ENCODE peak calls at places on chromosome 14, in five cellular contexts. N is adrenal gland, E is EL, D is pancreas, J is ACHN. Z is an unnamed sample.

GRCh38 chr14:80310950-80311349 is 99.6 kb upstream of the DIO2 start:
- DNase-seq in J (no peak), N (no peak), E (peak; percentile 48), D (no peak), Z (peak; percentile 21)

GRCh38 chr14:91308337-91308736 is 63.8 kb upstream of the GPR68 start:
- DNase-seq in D (no peak), N (no peak), E (no peak), J (no peak), Z (no peak)

GRCh38 chr14:85175556-85175955 is 354.4 kb upstream of the FLRT2 start:
- DNase-seq in J (no peak), D (no peak), E (peak; percentile 5), N (no peak), Z (no peak)

GRCh38 chr14:104724981-104725771 is 1.1 kb downstream of the ADSS1 start:
- DNase-seq in D (no peak), N (peak; percentile 37), E (peak; percentile 45), J (peak; percentile 39), Z (peak; percentile 70)

GRCh38 chr14:94165744-94166143 is 8.4 kb upstream of the PPP4R4 start:
- DNase-seq in N (no peak), E (no peak), D (no peak), J (no peak), Z (no peak)

GRCh38 chr14:100278702-100279101 is 27.5 kb downstream of the SLC25A29 start:
- DNase-seq in N (no peak), J (peak; percentile 23), E (peak; percentile 71), D (no peak), Z (peak; percentile 77)

GRCh38 chr14:52950898-52951729 is at the start of gene FERMT2:
- DNase-seq in E (peak; percentile 92), J (peak; percentile 87), D (peak; percentile 93), N (peak; percentile 85), Z (peak; percentile 96)

GRCh38 chr14:59454131-59454530 is 11.0 kb downstream of the GPR135 start:
- DNase-seq in D (no peak), N (peak; percentile 70), J (peak; percentile 54), E (peak; percentile 92), Z (peak; percentile 78)

GRCh38 chr14:40762685-40763084 is 844.0 kb upstream of the LRFN5 start:
- DNase-seq in E (no peak), D (no peak), N (no peak), J (no peak), Z (no peak)

GRCh38 chr14:64763801-64764511 is 59.7 kb downstream of the PLEKHG3 start:
- DNase-seq in E (peak; percentile 59), J (no peak), D (peak; percentile 67), N (peak; percentile 37), Z (peak; percentile 78)

GRCh38 chr14:64707661-64708060 is 3.4 kb downstream of the PLEKHG3 start:
- DNase-seq in E (peak; percentile 81), N (no peak), J (peak; percentile 72), D (no peak), Z (peak; percentile 93)

GRCh38 chr14:21227981-21228380 is 41.3 kb downstream of the HNRNPC start:
- DNase-seq in J (peak; percentile 84), D (no peak), E (no peak), N (no peak), Z (no peak)

GRCh38 chr14:50347521-50347920 is 35.4 kb downstream of the DMAC2L start:
- DNase-seq in N (no peak), E (peak; percentile 71), D (no peak), J (peak; percentile 32), Z (peak; percentile 30)

GRCh38 chr14:106276326-106277267 is 750.2 kb downstream of the TMEM121 start:
- DNase-seq in N (no peak), J (no peak), D (no peak), E (no peak), Z (no peak)

GRCh38 chr14:100616854-100617714 is 29.9 kb upstream of the BEGAIN start:
- DNase-seq in N (peak; percentile 16), E (no peak), D (no peak), J (no peak), Z (no peak)

GRCh38 chr14:100159865-100160533 is 554 bp upstream of the DEGS2 start:
- DNase-seq in D (no peak), N (no peak), J (no peak), E (no peak), Z (no peak)

GRCh38 chr14:100159107-100159864 is at the start of gene DEGS2:
- DNase-seq in E (no peak), J (no peak), D (peak; percentile 91), N (no peak), Z (no peak)

GRCh38 chr14:101004954-101005353 is 101.4 kb upstream of the RTL1 start:
- DNase-seq in N (no peak), D (no peak), E (no peak), J (no peak), Z (peak; percentile 52)

GRCh38 chr14:67532998-67533753 is at the start of gene PLEKHH1:
- DNase-seq in J (peak; percentile 82), D (peak; percentile 95), N (peak; percentile 87), E (peak; percentile 84), Z (peak; percentile 91)

GRCh38 chr14:26841920-26842741 is 244.3 kb upstream of the NOVA1 start:
- DNase-seq in E (no peak), N (peak; percentile 63), D (no peak), J (peak; percentile 86), Z (peak; percentile 88)

GRCh38 chr14:24403294-24404013 is 4.7 kb downstream of the NYNRIN start:
- DNase-seq in J (no peak), E (peak; percentile 75), D (no peak), N (no peak), Z (no peak)

GRCh38 chr14:100398044-100398443 is 74.9 kb downstream of the SLC25A47 start:
- DNase-seq in D (no peak), N (no peak), E (no peak), J (peak; percentile 14), Z (no peak)

GRCh38 chr14:69464379-69464778 is 20.1 kb upstream of the PLEKHD1 start:
- DNase-seq in E (no peak), D (no peak), J (no peak), N (no peak), Z (peak; percentile 38)

GRCh38 chr14:90664911-90665695 is 151.1 kb downstream of the TTC7B start:
- DNase-seq in D (no peak), E (no peak), N (no peak), J (no peak), Z (no peak)

GRCh38 chr14:34003691-34004090 is 52.8 kb upstream of the EGLN3 start:
- DNase-seq in J (no peak), D (no peak), N (no peak), E (no peak), Z (no peak)

GRCh38 chr14:25953532-25954144 is 644.2 kb downstream of the NOVA1 start:
- DNase-seq in D (no peak), J (no peak), E (no peak), N (peak; percentile 75), Z (no peak)

GRCh38 chr14:91078095-91078737 is 17.8 kb upstream of the RPS6KA5 start:
- DNase-seq in N (no peak), E (no peak), J (no peak), D (no peak), Z (no peak)

GRCh38 chr14:55094630-55095157 is 34.4 kb upstream of the LGALS3 start:
- DNase-seq in J (no peak), E (peak; percentile 87), D (no peak), N (no peak), Z (peak; percentile 43)

GRCh38 chr14:31933716-31934115 is 143.4 kb upstream of the ARHGAP5 start:
- DNase-seq in J (no peak), N (no peak), D (no peak), E (peak; percentile 43), Z (peak; percentile 69)

GRCh38 chr14:86346818-86347384 is 817.0 kb downstream of the FLRT2 start:
- DNase-seq in E (no peak), J (no peak), D (no peak), N (no peak), Z (no peak)

Z was measured in Daoy.